ENCODE peak calls at places on chromosomes 1 and 21, in four cellular contexts. V is fibroblast of lung, M is H9, A is GM23248. P is an unnamed sample.

GRCh38 chr1:116424863-116425262 is 51.8 kb downstream of the ATP1A1 start:
- DNase-seq in V (no peak), M (no peak), A (no peak), P (no peak)

GRCh38 chr1:47696911-47697441 is 259.1 kb downstream of the FOXD2 start:
- DNase-seq in V (no peak), M (peak), A (no peak), P (peak)

GRCh38 chr1:12477936-12478611 is 139.9 kb downstream of the DHRS3 start:
- DNase-seq in V (peak), M (no peak), A (peak), P (no peak)

GRCh38 chr1:23426828-23427227 is 2.3 kb upstream of the TCEA3 start:
- DNase-seq in V (no peak), M (no peak), A (no peak), P (no peak)

GRCh38 chr1:18781031-18781430 is 78.4 kb downstream of the TAS1R2 start:
- DNase-seq in V (no peak), M (no peak), A (no peak), P (no peak)

GRCh38 chr1:14668448-14669029 is 70.1 kb downstream of the KAZN start:
- DNase-seq in V (no peak), M (no peak), A (no peak), P (peak)

GRCh38 chr1:231040019-231040799 is at the start of gene FAM89A:
- DNase-seq in V (peak), M (peak), A (peak), P (peak)

GRCh38 chr21:34722684-34723300 is 54.0 kb downstream of the CLIC6 start:
- DNase-seq in V (no peak), M (peak), A (no peak), P (peak)

GRCh38 chr1:162305969-162306368 is 70.7 kb downstream of the SPATA46 start:
- DNase-seq in V (no peak), M (no peak), A (peak), P (no peak)

GRCh38 chr1:8340456-8340855 is 22.5 kb downstream of the SLC45A1 start:
- DNase-seq in V (no peak), M (no peak), A (no peak), P (no peak)

GRCh38 chr1:238898856-238899255 is 487.5 kb upstream of the CHRM3 start:
- DNase-seq in V (no peak), M (no peak), A (no peak), P (no peak)

GRCh38 chr1:156383023-156383422 is 14.0 kb downstream of the RHBG start:
- DNase-seq in V (peak), M (peak), A (peak), P (peak)

GRCh38 chr1:14466006-14466405 is 132.5 kb upstream of the KAZN start:
- DNase-seq in V (no peak), M (no peak), A (no peak), P (no peak)

DNA sequence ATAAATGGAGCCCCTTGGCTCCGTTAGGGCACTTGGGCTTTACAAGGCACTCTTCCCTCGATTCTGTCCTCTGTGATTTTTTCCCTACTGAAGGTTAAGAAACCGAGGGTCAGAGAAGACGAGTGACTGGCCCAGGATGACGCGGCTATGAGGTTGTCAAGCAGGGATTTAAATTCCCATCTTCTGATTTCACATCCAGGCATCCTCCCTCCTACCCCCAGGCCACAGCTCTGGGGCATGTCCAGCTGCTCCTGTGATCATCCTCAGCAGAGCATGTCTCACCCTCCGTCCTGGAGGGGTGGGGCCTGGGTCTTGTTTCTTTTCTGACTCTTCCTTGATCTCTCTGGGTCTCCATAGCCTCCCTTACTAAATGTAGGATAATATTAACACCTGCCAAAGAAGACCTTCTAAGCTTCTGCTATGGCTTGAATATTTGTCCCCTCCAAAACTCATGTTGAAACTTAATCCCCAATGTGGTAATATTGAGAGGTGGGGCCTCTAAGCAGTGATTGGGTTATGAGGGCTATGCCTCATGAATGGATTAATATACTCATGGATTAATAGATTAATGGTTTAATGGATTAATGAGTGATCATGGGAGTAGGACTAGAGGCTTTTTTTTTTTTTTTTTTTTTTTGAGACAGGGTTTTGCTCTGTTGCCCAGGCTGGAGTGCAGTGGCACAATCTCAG is 4.6 kb downstream of the CRYBG2 start:
- DNase-seq in V (peak), M (peak), A (peak), P (no peak)
- H3K9ac ChIP-seq in V (no peak), M (no peak), A (no peak), P (no peak)

DNA sequence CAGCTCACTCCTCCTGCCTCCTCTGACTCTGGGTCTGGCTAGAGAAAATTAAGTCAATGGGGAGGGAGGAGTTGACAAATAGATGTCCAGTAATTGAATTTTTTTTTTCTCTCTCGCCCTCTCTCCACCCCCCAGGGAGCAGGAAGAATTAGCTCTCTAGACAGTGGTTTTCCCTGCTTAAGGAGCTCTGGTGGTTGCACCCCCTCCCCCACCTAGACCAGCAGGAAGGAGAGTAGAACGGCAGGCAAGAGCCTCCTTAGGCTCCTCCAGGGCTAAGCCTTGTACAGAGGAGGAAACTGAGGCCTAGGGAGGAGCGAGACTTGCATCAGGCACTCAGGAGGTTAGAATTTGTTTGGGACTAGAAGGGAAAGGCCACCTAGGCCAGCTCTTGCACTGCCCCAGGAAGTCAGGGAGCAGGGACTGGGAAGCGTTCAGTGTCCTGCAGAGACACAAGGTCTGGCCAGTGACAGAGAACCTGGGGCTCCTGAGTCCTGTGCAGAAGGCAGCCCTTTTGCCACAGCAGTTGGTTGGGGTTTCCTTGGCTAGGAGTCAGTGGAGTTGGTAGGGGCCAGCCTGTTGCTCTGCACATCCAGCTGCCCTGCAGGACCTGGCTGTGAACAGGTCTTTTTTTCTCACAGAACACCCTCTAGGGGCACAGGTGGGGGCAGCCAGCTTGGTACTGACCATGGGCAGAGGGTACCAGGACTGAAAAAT is 49.5 kb upstream of the ACOT11 start:
- DNase-seq in V (no peak), M (no peak), A (no peak), P (peak)
- H3K9ac ChIP-seq in V (no peak), M (no peak), A (no peak), P (no peak)

GRCh38 chr1:185529673-185530072 is 204.5 kb upstream of the HMCN1 start:
- DNase-seq in V (no peak), M (no peak), A (no peak), P (no peak)

GRCh38 chr1:185531838-185532237 is 202.4 kb upstream of the HMCN1 start:
- DNase-seq in V (no peak), M (no peak), A (no peak), P (no peak)

GRCh38 chr1:185530215-185530614 is 204.0 kb upstream of the HMCN1 start:
- DNase-seq in V (no peak), M (no peak), A (no peak), P (no peak)

GRCh38 chr1:185526318-185527307 is 207.6 kb upstream of the HMCN1 start:
- DNase-seq in V (no peak), M (no peak), A (no peak), P (no peak)

DNA sequence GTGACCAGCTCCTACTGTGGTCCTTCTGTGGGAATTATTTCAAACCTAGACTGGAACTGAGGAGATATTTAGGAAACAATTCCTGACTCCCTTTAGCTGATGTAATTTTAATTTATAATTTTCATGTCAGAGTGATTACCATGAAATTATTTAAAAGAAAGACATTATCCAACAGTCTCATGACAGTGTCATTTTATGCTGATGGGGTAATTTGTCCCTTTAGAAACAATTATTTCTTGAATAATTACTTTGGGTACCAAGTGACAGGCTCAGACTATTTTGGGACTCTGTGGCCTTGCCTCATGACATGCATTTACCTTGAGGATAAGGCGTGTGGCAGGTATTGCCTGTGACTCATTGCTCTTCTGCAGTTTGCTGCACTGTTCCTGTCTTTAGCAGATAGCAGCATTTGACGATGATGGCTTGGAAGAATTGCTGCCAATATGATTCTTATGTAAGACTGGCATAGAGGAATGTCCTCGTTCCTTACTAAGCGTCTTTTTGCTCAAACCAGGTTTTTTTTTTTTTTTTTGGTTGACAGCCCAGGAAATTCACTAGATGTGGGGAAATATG is 206.0 kb upstream of the HMCN1 start:
- DNase-seq in V (no peak), M (no peak), A (peak), P (no peak)
- H3K9ac ChIP-seq in V (no peak), M (no peak), A (no peak), P (no peak)

GRCh38 chr1:54442185-54442584 is 36.0 kb upstream of the SSBP3 start:
- DNase-seq in V (no peak), M (no peak), A (no peak), P (no peak)

GRCh38 chr1:54437783-54438182 is 31.6 kb upstream of the SSBP3 start:
- DNase-seq in V (no peak), M (no peak), A (no peak), P (no peak)

GRCh38 chr1:54439550-54440223 is 33.5 kb upstream of the SSBP3 start:
- DNase-seq in V (no peak), M (no peak), A (peak), P (no peak)

DNA sequence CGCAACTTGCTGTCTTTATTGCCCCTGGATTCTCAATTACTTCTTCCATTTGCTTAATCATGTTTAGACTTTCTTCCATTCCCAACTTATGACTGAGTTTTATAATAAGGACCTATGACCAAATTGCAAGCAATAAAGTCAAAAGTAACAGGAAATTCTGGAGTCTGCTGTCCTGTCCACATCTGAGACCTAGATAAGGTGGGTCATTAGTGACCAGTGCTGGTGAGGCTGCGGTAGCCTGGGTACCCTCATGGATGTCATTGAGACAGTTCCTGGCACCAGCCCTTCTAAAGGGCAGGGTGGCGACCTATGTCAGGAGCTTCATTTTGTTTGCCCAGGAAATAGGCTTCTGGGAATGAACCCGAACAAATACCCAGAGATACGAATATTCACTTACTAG is 30.6 kb upstream of the SSBP3 start:
- DNase-seq in V (no peak), M (no peak), A (no peak), P (no peak)
- H3K9ac ChIP-seq in V (no peak), M (no peak), A (no peak), P (no peak)

P was measured in endodermal cell.